ENCODE peak calls at places on chromosomes 13 and 19, in five cellular contexts. Q is GM23248, E is GM23338, T is OCI-LY7, I is neural progenitor cell. Y is an unnamed sample.

GRCh38 chr19:46515879-46516350 is 20.2 kb upstream of the PNMA8B start:
- DNase-seq in I (peak; percentile 57), E (peak; percentile 80), Q (peak; percentile 74), T (peak; percentile 68), Y (peak; percentile 77)

GRCh38 chr13:99416411-99417121 is 84.7 kb upstream of the TM9SF2 start:
- DNase-seq in E (no peak), I (no peak), T (no peak), Q (no peak), Y (no peak)

GRCh38 chr13:38462605-38463004 is 113.0 kb downstream of the UFM1 start:
- DNase-seq in T (no peak), I (no peak), Q (no peak), E (no peak), Y (no peak)

GRCh38 chr19:54530866-54531265 is 28.2 kb downstream of the LAIR2 start:
- DNase-seq in Q (no peak), T (no peak), E (no peak), I (no peak), Y (no peak)

GRCh38 chr13:41658057-41658642 is 200.8 kb downstream of the RGCC start:
- DNase-seq in I (no peak), E (peak; percentile 26), T (no peak), Q (no peak), Y (no peak)

GRCh38 chr13:50801087-50801931 is 42.2 kb downstream of the DLEU7 start:
- DNase-seq in I (peak; percentile 80), T (peak; percentile 90), Q (peak; percentile 82), E (peak; percentile 87), Y (peak; percentile 53)

GRCh38 chr19:42942187-42942789 is 5.3 kb upstream of the PSG7 start:
- DNase-seq in E (peak; percentile 74), Q (peak; percentile 45), T (peak; percentile 5), I (no peak), Y (no peak)

GRCh38 chr19:46069841-46070341 is 29.1 kb upstream of the IGFL4 start:
- DNase-seq in E (no peak), T (no peak), I (no peak), Q (peak; percentile 90), Y (no peak)

GRCh38 chr19:53057904-53058579 is 13.5 kb downstream of the ERVV-2 start:
- DNase-seq in I (peak; percentile 66), Q (peak; percentile 45), E (peak; percentile 97), T (no peak), Y (peak; percentile 72)

GRCh38 chr13:93309886-93310520 is 83.4 kb downstream of the GPC6 start:
- DNase-seq in I (peak; percentile 29), Q (peak; percentile 87), T (no peak), E (no peak), Y (no peak)

GRCh38 chr13:80921556-80921955 is 580.6 kb upstream of the SPRY2 start:
- DNase-seq in Q (no peak), E (no peak), I (no peak), T (no peak), Y (no peak)

GRCh38 chr19:41230067-41230857 is 11.2 kb downstream of the AXL start:
- DNase-seq in I (no peak), Q (no peak), T (no peak), E (no peak), Y (no peak)

GRCh38 chr19:50492303-50493052 is 15.8 kb upstream of the GARIN5A start:
- DNase-seq in E (no peak), I (peak; percentile 24), T (no peak), Q (peak; percentile 30), Y (peak; percentile 53)

GRCh38 chr13:26867451-26868067 is 107.0 kb upstream of the GPR12 start:
- DNase-seq in I (peak; percentile 46), Q (peak; percentile 40), E (peak; percentile 39), T (peak; percentile 13), Y (no peak)

GRCh38 chr13:106696140-106696539 is 128.2 kb upstream of the ARGLU1 start:
- DNase-seq in T (no peak), Q (no peak), I (no peak), E (no peak), Y (no peak)

GRCh38 chr19:34306213-34306661 is 51.9 kb downstream of the GARRE1 start:
- DNase-seq in E (no peak), T (no peak), Q (no peak), I (no peak), Y (no peak)

GRCh38 chr13:42836930-42837329 is 55.5 kb downstream of the FAM216B start:
- DNase-seq in Q (peak; percentile 73), I (peak; percentile 25), T (no peak), E (peak; percentile 52), Y (no peak)

GRCh38 chr19:5804516-5805464 is at the start of gene NRTN:
- DNase-seq in E (peak; percentile 75), T (peak; percentile 67), I (peak; percentile 84), Q (no peak), Y (peak; percentile 82)

GRCh38 chr13:41216160-41216559 is 21.8 kb upstream of the KBTBD7 start:
- DNase-seq in E (no peak), Q (peak; percentile 40), T (no peak), I (no peak), Y (no peak)

GRCh38 chr13:114286808-114287207 is 5.4 kb downstream of the UPF3A start:
- DNase-seq in Q (peak; percentile 48), T (no peak), E (no peak), I (no peak), Y (no peak)

GRCh38 chr13:110359840-110360301 is 52.8 kb downstream of the COL4A2 start:
- DNase-seq in T (no peak), E (no peak), Q (no peak), I (no peak), Y (no peak)

GRCh38 chr13:35988648-35989081 is 142.5 kb downstream of the DCLK1 start:
- DNase-seq in T (no peak), I (no peak), E (peak; percentile 53), Q (peak; percentile 85), Y (no peak)

GRCh38 chr19:17482877-17483604 is 12.7 kb downstream of the SLC27A1 start:
- DNase-seq in Q (no peak), T (no peak), I (no peak), E (no peak), Y (peak; percentile 6)

GRCh38 chr19:40326201-40326600 is 22.0 kb downstream of the C19orf47 start:
- DNase-seq in T (no peak), I (no peak), E (no peak), Q (no peak), Y (no peak)

GRCh38 chr19:46859637-46860124 is 1.1 kb upstream of the ARHGAP35 start:
- DNase-seq in T (no peak), I (no peak), E (no peak), Q (peak; percentile 78), Y (peak; percentile 58)

GRCh38 chr19:40625406-40626120 is 24.4 kb downstream of the LTBP4 start:
- DNase-seq in E (no peak), T (no peak), Q (no peak), I (no peak), Y (peak; percentile 67)

GRCh38 chr19:3506384-3507340 is 551 bp downstream of the FZR1 start:
- DNase-seq in E (peak; percentile 52), Q (peak; percentile 67), I (peak; percentile 47), T (peak; percentile 26), Y (peak; percentile 66)

DNA sequence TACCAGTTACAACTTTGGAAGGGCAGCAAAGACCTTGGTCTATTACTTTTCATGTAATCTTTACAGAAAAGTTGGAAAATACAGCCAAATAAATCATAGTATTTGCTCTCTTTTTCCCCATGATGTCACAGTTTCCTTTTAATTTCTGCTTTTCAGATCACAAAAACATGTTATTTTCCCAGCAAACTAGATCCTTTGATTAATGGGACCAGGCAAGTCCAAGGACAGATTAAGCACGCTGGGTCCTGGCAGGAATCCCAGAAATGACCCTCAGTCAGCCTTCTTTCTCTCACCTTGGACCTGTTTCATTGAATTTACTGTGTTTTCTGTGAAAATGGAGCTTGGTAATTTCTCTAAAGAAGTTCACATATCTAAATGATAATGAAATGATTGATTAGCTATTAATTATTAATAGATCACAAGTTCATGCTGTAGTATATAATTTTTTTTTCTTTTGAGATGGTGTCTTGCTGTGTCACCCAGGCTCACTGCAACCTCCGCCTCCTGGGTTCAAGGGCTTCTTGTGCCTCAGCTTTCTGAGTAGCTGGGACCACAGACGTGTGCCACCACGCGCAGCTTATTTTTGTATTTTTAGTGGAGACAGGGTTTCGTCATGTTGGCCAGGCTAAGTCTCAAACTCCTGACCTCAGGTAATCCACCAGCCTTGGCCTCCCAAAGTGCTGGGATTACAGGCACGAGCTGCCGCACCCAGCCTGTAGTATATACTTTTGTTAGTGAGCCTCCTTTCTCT is 16.0 kb downstream of the SPATA13 start:
- DNase-seq in I (no peak), T (no peak), E (no peak), Q (no peak), Y (no peak)
- TF ChIP-seq EZH2phosphoT487 in I (no peak), T (no peak), E (no peak), Q (no peak), Y (no peak)

GRCh38 chr13:53068841-53069520 is 40.4 kb downstream of the OLFM4 start:
- DNase-seq in E (peak; percentile 28), Q (no peak), I (peak; percentile 50), T (no peak), Y (peak; percentile 51)
- TF ChIP-seq EZH2phosphoT487 in E (no peak), Q (no peak), I (no peak), T (no peak), Y (no peak)

GRCh38 chr13:97914537-97914936 is 38.9 kb upstream of the IPO5 start:
- DNase-seq in I (no peak), E (no peak), T (no peak), Q (peak; percentile 55), Y (no peak)
- TF ChIP-seq EZH2phosphoT487 in I (no peak), E (no peak), T (no peak), Q (no peak), Y (no peak)

DNA sequence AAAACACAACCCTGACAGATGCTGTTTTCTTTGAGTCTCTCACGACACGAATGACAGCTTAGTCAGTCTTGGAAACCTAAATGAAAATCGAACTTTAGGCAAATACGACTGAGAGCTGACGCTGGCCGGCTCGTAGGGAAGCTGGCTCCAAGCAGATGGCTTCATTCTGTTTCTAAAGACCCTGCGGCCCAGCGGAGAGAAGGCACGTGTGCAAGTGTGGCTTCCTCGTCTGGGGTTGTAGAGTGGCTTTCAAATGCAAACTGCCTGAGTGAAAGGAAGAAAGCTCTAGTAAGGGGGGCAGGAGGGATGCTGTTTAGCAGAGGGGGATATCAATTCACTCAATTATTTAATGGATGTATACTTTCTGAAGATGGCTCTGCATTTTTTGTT is 26.1 kb upstream of the TIMM44 start:
- DNase-seq in T (no peak), Q (no peak), E (peak; percentile 87), I (no peak), Y (no peak)
- TF ChIP-seq EZH2phosphoT487 in T (no peak), Q (no peak), E (no peak), I (no peak), Y (no peak)

GRCh38 chr13:86569974-86570373 is 770.8 kb upstream of the SLITRK6 start:
- DNase-seq in I (no peak), E (no peak), T (no peak), Q (peak; percentile 7), Y (no peak)
- TF ChIP-seq EZH2phosphoT487 in I (no peak), E (no peak), T (no peak), Q (no peak), Y (no peak)

GRCh38 chr13:48906200-48906599 is 69.5 kb upstream of the FNDC3A start:
- DNase-seq in Q (no peak), T (no peak), E (no peak), I (no peak), Y (no peak)
- TF ChIP-seq EZH2phosphoT487 in Q (no peak), T (no peak), E (no peak), I (no peak), Y (no peak)

GRCh38 chr19:10501971-10502523 is 1.1 kb downstream of the KEAP1 start:
- DNase-seq in I (peak; percentile 54), T (peak; percentile 59), Q (peak; percentile 75), E (peak; percentile 58), Y (peak; percentile 90)
- TF ChIP-seq EZH2phosphoT487 in I (no peak), T (no peak), Q (no peak), E (no peak), Y (no peak)